ENCODE peak calls at places on chromosome 15, in nine cellular contexts. K is IMR-90, Q is GM23338, Y is lung, B is BE2C, W is lower lobe of right lung, O is transverse colon, M is pancreas, U is heart left ventricle. G is an unnamed sample. For H3K4me1, the result is how much of the 10 kb centered on the place peaks cover.

GRCh38 chr15:100559330-100559729 is 30.6 kb upstream of the CERS3 start:
- DNase-seq in U (no peak), Y (no peak), M (no peak), O (peak), K (peak), Q (no peak), B (no peak), W (no peak), G (peak)

GRCh38 chr15:94229591-94230365 is 1.6 kb upstream of the MCTP2 start:
- DNase-seq in Q (no peak), K (no peak), B (no peak), M (no peak), W (no peak), U (no peak), Y (no peak), O (no peak), G (no peak)

GRCh38 chr15:58736244-58736643 is 13.3 kb downstream of the ADAM10 start:
- DNase-seq in U (no peak), B (no peak), K (no peak), Y (no peak), O (no peak), W (no peak), M (no peak), Q (no peak), G (no peak)

GRCh38 chr15:97691799-97692198 is 268.7 kb upstream of the ARRDC4 start:
- DNase-seq in K (no peak), M (no peak), O (peak), U (no peak), W (no peak), B (no peak), Q (no peak), Y (no peak), G (no peak)

GRCh38 chr15:95146476-95146875 is 915.1 kb downstream of the MCTP2 start:
- DNase-seq in M (no peak), K (no peak), Q (no peak), W (no peak), U (no peak), O (no peak), B (no peak), Y (no peak), G (no peak)

GRCh38 chr15:65326109-65326508 is 21.6 kb downstream of the RNU5B-1 start:
- DNase-seq in B (peak), M (no peak), Y (no peak), K (no peak), W (no peak), U (peak), Q (peak), O (no peak), G (no peak)

GRCh38 chr15:56984681-56985515 is 66.5 kb downstream of the TCF12 start:
- DNase-seq in Q (no peak), K (peak), W (no peak), U (no peak), O (no peak), B (no peak), M (no peak), Y (no peak), G (no peak)

GRCh38 chr15:96947830-96948229 is 617.3 kb downstream of the NR2F2 start:
- DNase-seq in K (no peak), M (no peak), B (no peak), Y (no peak), O (no peak), U (no peak), W (no peak), Q (peak), G (no peak)

GRCh38 chr15:70017025-70017424 is 80.7 kb downstream of the TLE3 start:
- DNase-seq in K (no peak), Y (no peak), O (no peak), W (no peak), M (no peak), B (no peak), Q (no peak), U (no peak), G (no peak)

GRCh38 chr15:47378527-47378926 is 338.8 kb upstream of the SEMA6D start:
- DNase-seq in B (no peak), U (no peak), K (no peak), W (no peak), Q (no peak), Y (no peak), M (no peak), O (no peak), G (no peak)

GRCh38 chr15:47376190-47376589 is 341.1 kb upstream of the SEMA6D start:
- DNase-seq in K (no peak), Q (no peak), W (no peak), B (no peak), O (no peak), Y (no peak), M (no peak), U (no peak), G (no peak)

GRCh38 chr15:47371939-47372338 is 345.4 kb upstream of the SEMA6D start:
- DNase-seq in U (no peak), O (no peak), M (no peak), B (no peak), K (no peak), Y (no peak), Q (no peak), W (no peak), G (no peak)

GRCh38 chr15:47377465-47377864 is 339.8 kb upstream of the SEMA6D start:
- DNase-seq in M (no peak), O (no peak), U (no peak), Y (no peak), K (no peak), W (no peak), B (no peak), Q (no peak), G (no peak)

DNA sequence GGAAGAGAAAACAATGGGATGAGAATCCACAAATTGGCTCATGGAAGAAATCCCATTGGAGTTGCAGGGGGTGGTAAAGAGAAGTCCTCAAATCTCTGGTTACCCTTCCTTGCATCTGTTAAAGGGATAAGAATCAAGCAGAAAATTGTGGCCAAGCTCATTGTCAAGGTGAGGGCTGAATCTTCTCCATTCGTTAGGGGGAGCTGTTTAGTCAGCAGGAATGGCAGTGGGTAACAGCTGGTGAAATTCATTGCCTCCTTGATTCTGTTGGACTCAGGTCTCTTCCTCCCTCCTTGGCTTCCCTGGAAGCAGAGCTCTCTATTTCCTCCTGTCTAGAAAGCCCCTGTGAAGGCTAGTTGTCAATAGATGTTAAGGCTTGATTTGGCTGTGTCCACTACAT is 343.1 kb upstream of the SEMA6D start:
- DNase-seq in O (no peak), B (peak), Q (peak), M (no peak), U (no peak), K (peak), W (no peak), Y (no peak), G (no peak)
- TF ChIP-seq CTCF in O (no peak), B (peak), Q (peak), M (peak), U (peak), K (peak), W (no peak), Y (no peak), G (no peak)

GRCh38 chr15:67174446-67174845 is 80.0 kb downstream of the AAGAB start:
- DNase-seq in B (no peak), Y (no peak), K (no peak), W (no peak), O (no peak), U (no peak), Q (no peak), M (no peak), G (no peak)
- H3K4me1 ChIP-seq in B (under half), Y (under half), K (half or more), W (under half), O (under half), U (under half), Q (under half), M (under half), G (half or more)

DNA sequence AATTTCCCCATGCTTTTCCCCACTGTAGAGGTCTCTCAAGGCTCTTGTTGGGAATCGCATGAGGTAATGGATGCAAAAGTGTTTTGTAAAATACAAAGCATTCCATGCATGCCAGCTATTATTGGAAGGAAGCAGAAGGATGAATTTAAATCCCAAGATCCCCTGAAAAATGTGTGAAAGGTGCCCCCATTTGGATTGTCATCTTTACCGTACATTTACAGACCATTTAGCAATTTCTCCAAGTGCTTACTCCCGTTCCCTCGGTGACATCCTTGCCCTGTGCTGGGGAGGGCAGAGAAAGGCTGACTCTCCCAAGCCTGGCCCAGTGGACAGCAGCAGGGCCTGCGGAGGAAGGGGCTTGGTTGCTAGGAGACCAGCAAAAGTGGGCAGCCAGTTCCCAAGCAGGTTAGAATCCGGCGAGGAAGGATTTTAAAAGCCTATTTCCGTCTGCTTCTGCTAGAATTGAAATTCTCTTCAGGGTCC is 31.1 kb upstream of the NEO1 start:
- DNase-seq in M (no peak), W (no peak), K (no peak), U (no peak), B (no peak), Q (peak), Y (no peak), O (no peak), G (no peak)
- H3K4me3 ChIP-seq in M (no peak), W (no peak), K (no peak), U (no peak), B (no peak), Q (peak), Y (no peak), O (no peak), G (no peak)

GRCh38 chr15:43777293-43777819 is 590 bp upstream of the ELL3 start:
- DNase-seq in W (peak), K (peak), O (peak), B (peak), Y (peak), U (peak), Q (peak), M (peak), G (peak)
- TF ChIP-seq CTCF in W (peak), K (peak), O (peak), B (peak), Y (peak), U (peak), Q (peak), M (peak), G (peak)

GRCh38 chr15:98715890-98716443 is 67.6 kb downstream of the IGF1R start:
- DNase-seq in B (no peak), U (no peak), Q (no peak), W (no peak), M (no peak), Y (no peak), O (no peak), K (no peak), G (peak)
- H3K4me1 ChIP-seq in B (half or more), U (half or more), Q (half or more), W (half or more), M (under half), Y (under half), O (under half), K (under half), G (half or more)

DNA sequence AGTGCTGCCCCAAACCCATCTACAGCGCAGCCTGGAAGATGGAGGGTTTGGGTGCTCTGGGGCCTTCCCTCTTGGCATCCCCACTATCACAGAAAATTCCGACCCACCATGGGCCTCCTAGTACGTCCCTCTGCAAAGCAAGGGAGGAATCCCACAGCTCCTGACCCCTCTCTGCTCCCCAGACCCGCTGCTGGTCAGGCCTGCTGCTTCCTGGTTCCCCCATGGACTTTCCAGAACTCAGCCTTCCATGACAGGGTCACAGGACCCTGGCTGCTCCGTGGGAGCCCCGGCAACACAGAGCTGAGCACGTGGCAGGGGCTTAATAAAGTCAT is 3.1 kb upstream of the LOXL1 start:
- DNase-seq in W (peak), U (no peak), B (no peak), Y (no peak), Q (no peak), M (no peak), K (no peak), O (no peak), G (no peak)
- H3K4me3 ChIP-seq in W (no peak), U (no peak), B (no peak), Y (no peak), Q (peak), M (no peak), K (no peak), O (no peak), G (no peak)

GRCh38 chr15:60215225-60215963 is 182.4 kb downstream of the ANXA2 start:
- DNase-seq in Y (no peak), M (no peak), U (no peak), O (no peak), W (no peak), Q (peak), K (no peak), B (no peak), G (no peak)
- TF ChIP-seq CTCF in Y (no peak), M (no peak), U (no peak), O (no peak), W (no peak), Q (peak), K (no peak), B (no peak), G (no peak)